ENCODE peak calls at places on chromosome 4, in six cellular contexts. One of them, this sample, is unnamed.

GRCh38 chr4:74117024-74117534 is 18.1 kb upstream of the CXCL2 start:
- DNase-seq in spleen: no peak
- DNase-seq in adrenal gland: peak
- DNase-seq in CD8-positive, alpha-beta T cell: no peak
- DNase-seq in astrocyte: peak
- DNase-seq in neural progenitor cell: no peak
- DNase-seq in this sample: peak

GRCh38 chr4:84235545-84235944 is 263.5 kb downstream of the NKX6-1 start:
- DNase-seq in spleen: no peak
- DNase-seq in adrenal gland: no peak
- DNase-seq in CD8-positive, alpha-beta T cell: no peak
- DNase-seq in astrocyte: no peak
- DNase-seq in neural progenitor cell: no peak
- DNase-seq in this sample: no peak

GRCh38 chr4:52483186-52483585 is 175.9 kb downstream of the USP46 start:
- DNase-seq in spleen: no peak
- DNase-seq in adrenal gland: no peak
- DNase-seq in CD8-positive, alpha-beta T cell: no peak
- DNase-seq in astrocyte: no peak
- DNase-seq in neural progenitor cell: no peak
- DNase-seq in this sample: no peak

GRCh38 chr4:102614801-102615200 is 113.6 kb downstream of the NFKB1 start:
- DNase-seq in spleen: peak
- DNase-seq in adrenal gland: no peak
- DNase-seq in CD8-positive, alpha-beta T cell: no peak
- DNase-seq in astrocyte: no peak
- DNase-seq in neural progenitor cell: no peak
- DNase-seq in this sample: no peak

GRCh38 chr4:41120297-41121217 is 93.8 kb downstream of the APBB2 start:
- DNase-seq in spleen: no peak
- DNase-seq in adrenal gland: peak
- DNase-seq in CD8-positive, alpha-beta T cell: no peak
- DNase-seq in astrocyte: peak
- DNase-seq in neural progenitor cell: no peak
- DNase-seq in this sample: no peak

GRCh38 chr4:150771374-150771773 is 189.4 kb downstream of the MAB21L2 start:
- DNase-seq in spleen: no peak
- DNase-seq in adrenal gland: no peak
- DNase-seq in CD8-positive, alpha-beta T cell: no peak
- DNase-seq in astrocyte: no peak
- DNase-seq in neural progenitor cell: no peak
- DNase-seq in this sample: no peak

GRCh38 chr4:3440011-3440410 is 1.8 kb upstream of the HGFAC start:
- DNase-seq in spleen: no peak
- DNase-seq in adrenal gland: no peak
- DNase-seq in CD8-positive, alpha-beta T cell: no peak
- DNase-seq in astrocyte: no peak
- DNase-seq in neural progenitor cell: no peak
- DNase-seq in this sample: no peak

GRCh38 chr4:167854881-167855280 is 237.5 kb upstream of the ANXA10 start:
- DNase-seq in spleen: no peak
- DNase-seq in adrenal gland: no peak
- DNase-seq in CD8-positive, alpha-beta T cell: no peak
- DNase-seq in astrocyte: no peak
- DNase-seq in neural progenitor cell: no peak
- DNase-seq in this sample: no peak

GRCh38 chr4:48490012-48490679 is at the start of gene ZAR1:
- DNase-seq in spleen: no peak
- DNase-seq in adrenal gland: no peak
- DNase-seq in CD8-positive, alpha-beta T cell: no peak
- DNase-seq in astrocyte: no peak
- DNase-seq in neural progenitor cell: peak
- DNase-seq in this sample: no peak

GRCh38 chr4:54237770-54238169 is 8.7 kb downstream of the PDGFRA start:
- DNase-seq in spleen: no peak
- DNase-seq in adrenal gland: no peak
- DNase-seq in CD8-positive, alpha-beta T cell: no peak
- DNase-seq in astrocyte: no peak
- DNase-seq in neural progenitor cell: no peak
- DNase-seq in this sample: no peak

GRCh38 chr4:3346146-3346545 is 53.3 kb downstream of the RGS12 start:
- DNase-seq in spleen: no peak
- DNase-seq in adrenal gland: peak
- DNase-seq in CD8-positive, alpha-beta T cell: no peak
- DNase-seq in astrocyte: peak
- DNase-seq in neural progenitor cell: peak
- DNase-seq in this sample: peak

GRCh38 chr4:139844057-139844456 is 178.4 kb downstream of the MGST2 start:
- DNase-seq in spleen: no peak
- DNase-seq in adrenal gland: no peak
- DNase-seq in CD8-positive, alpha-beta T cell: no peak
- DNase-seq in astrocyte: no peak
- DNase-seq in neural progenitor cell: no peak
- DNase-seq in this sample: no peak

GRCh38 chr4:183658362-183659028 is 490 bp downstream of the RWDD4 start:
- DNase-seq in spleen: peak
- DNase-seq in adrenal gland: no peak
- DNase-seq in CD8-positive, alpha-beta T cell: no peak
- DNase-seq in astrocyte: no peak
- DNase-seq in neural progenitor cell: peak
- DNase-seq in this sample: no peak

GRCh38 chr4:176646311-176646710 is 146.4 kb downstream of the VEGFC start:
- DNase-seq in spleen: no peak
- DNase-seq in adrenal gland: no peak
- DNase-seq in CD8-positive, alpha-beta T cell: no peak
- DNase-seq in astrocyte: no peak
- DNase-seq in neural progenitor cell: no peak
- DNase-seq in this sample: no peak

GRCh38 chr4:176638992-176639391 is 153.7 kb downstream of the VEGFC start:
- DNase-seq in spleen: no peak
- DNase-seq in adrenal gland: no peak
- DNase-seq in CD8-positive, alpha-beta T cell: no peak
- DNase-seq in astrocyte: no peak
- DNase-seq in neural progenitor cell: no peak
- DNase-seq in this sample: no peak

GRCh38 chr4:176641237-176641636 is 151.5 kb downstream of the VEGFC start:
- DNase-seq in spleen: no peak
- DNase-seq in adrenal gland: no peak
- DNase-seq in CD8-positive, alpha-beta T cell: no peak
- DNase-seq in astrocyte: peak
- DNase-seq in neural progenitor cell: no peak
- DNase-seq in this sample: no peak

GRCh38 chr4:176642472-176642871 is 150.2 kb downstream of the VEGFC start:
- DNase-seq in spleen: no peak
- DNase-seq in adrenal gland: no peak
- DNase-seq in CD8-positive, alpha-beta T cell: no peak
- DNase-seq in astrocyte: no peak
- DNase-seq in neural progenitor cell: no peak
- DNase-seq in this sample: no peak
- TF ChIP-seq CTCF in spleen: no peak
- TF ChIP-seq CTCF in adrenal gland: no peak
- TF ChIP-seq CTCF in CD8-positive, alpha-beta T cell: no peak
- TF ChIP-seq CTCF in astrocyte: no peak
- TF ChIP-seq CTCF in neural progenitor cell: no peak
- TF ChIP-seq CTCF in this sample: no peak

GRCh38 chr4:124526760-124527159 is 185.8 kb downstream of the ANKRD50 start:
- DNase-seq in spleen: no peak
- DNase-seq in adrenal gland: no peak
- DNase-seq in CD8-positive, alpha-beta T cell: no peak
- DNase-seq in astrocyte: no peak
- DNase-seq in neural progenitor cell: no peak
- DNase-seq in this sample: no peak

GRCh38 chr4:124527364-124527763 is 185.2 kb downstream of the ANKRD50 start:
- DNase-seq in spleen: no peak
- DNase-seq in adrenal gland: no peak
- DNase-seq in CD8-positive, alpha-beta T cell: no peak
- DNase-seq in astrocyte: no peak
- DNase-seq in neural progenitor cell: no peak
- DNase-seq in this sample: no peak

GRCh38 chr4:124530464-124531077 is 182.0 kb downstream of the ANKRD50 start:
- DNase-seq in spleen: no peak
- DNase-seq in adrenal gland: no peak
- DNase-seq in CD8-positive, alpha-beta T cell: no peak
- DNase-seq in astrocyte: no peak
- DNase-seq in neural progenitor cell: no peak
- DNase-seq in this sample: no peak

GRCh38 chr4:124526321-124526720 is 186.2 kb downstream of the ANKRD50 start:
- DNase-seq in spleen: no peak
- DNase-seq in adrenal gland: no peak
- DNase-seq in CD8-positive, alpha-beta T cell: no peak
- DNase-seq in astrocyte: no peak
- DNase-seq in neural progenitor cell: no peak
- DNase-seq in this sample: no peak

DNA sequence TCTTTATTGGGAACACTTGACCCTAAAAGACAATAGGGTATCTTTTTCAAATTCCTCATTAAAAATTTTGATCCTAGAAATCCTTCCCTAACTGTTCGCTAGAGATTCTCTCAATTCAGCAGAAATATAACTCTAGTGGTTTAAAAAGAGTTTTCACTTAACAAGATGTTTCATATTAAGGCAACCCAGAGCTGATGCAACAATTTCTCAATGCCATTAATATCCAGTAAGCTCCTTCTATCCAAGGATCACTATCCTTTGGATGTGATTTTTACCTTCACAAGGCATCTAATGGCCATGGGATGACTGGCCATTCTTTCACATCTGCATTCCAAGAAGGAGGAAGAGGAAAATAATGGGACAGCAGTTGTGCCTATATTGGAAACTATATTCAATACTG is 183.4 kb downstream of the ANKRD50 start:
- DNase-seq in spleen: no peak
- DNase-seq in adrenal gland: no peak
- DNase-seq in CD8-positive, alpha-beta T cell: no peak
- DNase-seq in astrocyte: no peak
- DNase-seq in neural progenitor cell: no peak
- DNase-seq in this sample: no peak
- H3K27ac ChIP-seq in spleen: no peak
- H3K27ac ChIP-seq in adrenal gland: no peak
- H3K27ac ChIP-seq in CD8-positive, alpha-beta T cell: no peak
- H3K27ac ChIP-seq in astrocyte: no peak
- H3K27ac ChIP-seq in neural progenitor cell: no peak
- H3K27ac ChIP-seq in this sample: no peak

GRCh38 chr4:158895797-158896442 is 127.1 kb downstream of the FNIP2 start:
- DNase-seq in spleen: no peak
- DNase-seq in adrenal gland: no peak
- DNase-seq in CD8-positive, alpha-beta T cell: no peak
- DNase-seq in astrocyte: no peak
- DNase-seq in neural progenitor cell: peak
- DNase-seq in this sample: no peak
- TF ChIP-seq CTCF in spleen: no peak
- TF ChIP-seq CTCF in adrenal gland: no peak
- TF ChIP-seq CTCF in CD8-positive, alpha-beta T cell: no peak
- TF ChIP-seq CTCF in astrocyte: no peak
- TF ChIP-seq CTCF in neural progenitor cell: peak
- TF ChIP-seq CTCF in this sample: peak

DNA sequence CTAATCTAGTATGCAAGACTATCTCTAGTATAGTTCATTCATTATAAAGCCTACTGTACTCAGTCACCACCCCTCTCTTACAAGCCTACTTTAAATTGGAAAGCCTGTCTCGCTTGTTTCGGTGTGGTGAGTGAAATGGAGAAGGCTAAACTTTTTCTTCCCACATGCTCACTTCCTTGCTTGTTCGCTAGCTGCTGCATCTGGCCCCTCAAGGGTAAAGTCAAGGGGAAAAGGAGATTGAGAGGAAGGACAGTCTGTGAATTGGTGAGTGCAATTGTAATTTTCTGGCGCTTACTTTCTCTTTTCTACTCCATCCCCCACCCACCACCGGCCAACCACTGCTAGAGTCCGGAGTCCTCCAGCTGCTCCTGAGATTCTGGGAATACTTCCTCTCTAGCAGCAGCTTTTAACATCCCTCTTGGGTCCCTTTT is 12.1 kb upstream of the ARAP2 start:
- DNase-seq in spleen: no peak
- DNase-seq in adrenal gland: no peak
- DNase-seq in CD8-positive, alpha-beta T cell: no peak
- DNase-seq in astrocyte: no peak
- DNase-seq in neural progenitor cell: no peak
- DNase-seq in this sample: no peak
- H3K27ac ChIP-seq in spleen: peak
- H3K27ac ChIP-seq in adrenal gland: no peak
- H3K27ac ChIP-seq in CD8-positive, alpha-beta T cell: no peak
- H3K27ac ChIP-seq in astrocyte: no peak
- H3K27ac ChIP-seq in neural progenitor cell: no peak
- H3K27ac ChIP-seq in this sample: no peak

This sample was measured in AG04450.